ENCODE peak calls at places on chromosomes 12 and 14, in five cellular contexts. S, Z, H, J and E are unnamed samples.

GRCh38 chr12:108838194-108839010 is 19.0 kb downstream of the SSH1 start:
- DNase-seq in S (peak), Z (peak), H (peak), J (no peak), E (no peak)

GRCh38 chr12:53480425-53481107 is 18.7 kb downstream of the MAP3K12 start:
- DNase-seq in S (no peak), Z (no peak), H (no peak), J (no peak), E (no peak)

GRCh38 chr14:35369701-35370191 is 34.8 kb downstream of the NFKBIA start:
- DNase-seq in S (no peak), Z (no peak), H (no peak), J (no peak), E (no peak)

GRCh38 chr12:57751432-57751787 is 700 bp downstream of the CDK4 start:
- DNase-seq in S (no peak), Z (no peak), H (no peak), J (no peak), E (no peak)

GRCh38 chr14:68297871-68298468 is 478.4 kb downstream of the RAD51B start:
- DNase-seq in S (peak), Z (no peak), H (peak), J (no peak), E (no peak)

GRCh38 chr14:75254381-75254821 is 24.2 kb upstream of the FOS start:
- DNase-seq in S (no peak), Z (no peak), H (peak), J (no peak), E (no peak)

GRCh38 chr14:93051600-93052546 is 63.9 kb downstream of the ITPK1 start:
- DNase-seq in S (no peak), Z (no peak), H (no peak), J (no peak), E (no peak)

GRCh38 chr12:113991224-113992044 is 25.3 kb upstream of the RBM19 start:
- DNase-seq in S (no peak), Z (no peak), H (no peak), J (no peak), E (no peak)

GRCh38 chr12:132675753-132676152 is 11.4 kb downstream of the POLE start:
- DNase-seq in S (no peak), Z (no peak), H (no peak), J (no peak), E (no peak)

GRCh38 chr14:37655418-37655817 is 60.0 kb downstream of the TTC6 start:
- DNase-seq in S (peak), Z (no peak), H (no peak), J (no peak), E (no peak)

GRCh38 chr14:105087963-105088811 is 23.0 kb upstream of the GPR132 start:
- DNase-seq in S (peak), Z (peak), H (peak), J (peak), E (no peak)

GRCh38 chr14:51304956-51305355 is 64.9 kb downstream of the TMX1 start:
- DNase-seq in S (peak), Z (no peak), H (no peak), J (no peak), E (no peak)

GRCh38 chr12:51482808-51483532 is 58.3 kb downstream of the SLC4A8 start:
- DNase-seq in S (no peak), Z (no peak), H (no peak), J (no peak), E (no peak)

DNA sequence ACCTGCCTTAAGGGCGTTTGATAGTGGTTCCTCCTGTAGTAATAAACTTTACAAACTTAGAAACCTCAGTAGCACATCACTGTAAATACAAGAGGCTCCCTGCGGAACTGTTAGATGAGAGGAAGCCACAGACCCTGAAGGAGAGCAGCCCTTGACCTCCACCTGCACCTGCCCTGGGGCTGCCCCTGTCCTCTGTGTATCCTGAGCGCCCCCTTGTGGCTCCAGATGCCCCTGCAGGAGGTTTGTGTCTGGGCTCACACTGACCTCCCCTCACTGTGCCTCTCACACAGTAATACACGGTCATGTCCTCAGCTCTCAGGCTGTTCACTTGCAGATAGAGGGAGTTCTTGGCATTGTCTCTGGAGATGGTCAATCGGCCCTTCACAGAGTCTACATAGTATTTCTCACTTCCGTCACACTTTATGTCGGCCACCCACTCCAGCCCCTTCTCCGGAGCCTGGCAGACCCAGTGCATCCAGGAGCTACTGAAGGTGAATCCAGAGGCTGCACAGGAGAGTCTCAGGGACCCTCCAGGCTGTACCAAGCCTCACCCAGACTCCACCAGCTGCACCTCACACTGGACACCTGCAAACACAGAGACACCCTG is 1059.8 kb downstream of the TMEM121 start:
- DNase-seq in S (no peak), Z (no peak), H (peak), J (no peak), E (no peak)
- TF ChIP-seq CTCF in S (no peak), Z (no peak), H (peak), J (no peak), E (no peak)

GRCh38 chr12:90253674-90254181 is 545.1 kb upstream of the ATP2B1 start:
- DNase-seq in S (peak), Z (peak), H (peak), J (peak), E (no peak)
- TF ChIP-seq CTCF in S (peak), Z (no peak), H (no peak), J (no peak), E (peak)

GRCh38 chr14:52693532-52693931 is 1.8 kb downstream of the ERO1A start:
- DNase-seq in S (no peak), Z (no peak), H (no peak), J (no peak), E (no peak)
- TF ChIP-seq CTCF in S (no peak), Z (no peak), H (no peak), J (no peak), E (no peak)

GRCh38 chr14:87002831-87003230 is 990.2 kb downstream of the GALC start:
- DNase-seq in S (peak), Z (no peak), H (no peak), J (no peak), E (no peak)
- TF ChIP-seq CTCF in S (peak), Z (no peak), H (no peak), J (no peak), E (no peak)